ENCODE peak calls at places on chromosomes 16 and 17, in four cellular contexts. Y is CD8-positive, alpha-beta T cell; H is colonic mucosa; S is AG10803. L is an unnamed sample.

GRCh38 chr17:67980456-67980855 is 15.8 kb downstream of the C17orf58 start:
- DNase-seq in Y (no peak), S (no peak), H (peak), L (no peak)

GRCh38 chr16:88387941-88388627 is 5.3 kb downstream of the ZNF469 start:
- DNase-seq in H (peak), Y (no peak), S (peak), L (no peak)

GRCh38 chr17:20908373-20909273 is 134.2 kb downstream of the USP22 start:
- DNase-seq in Y (peak), S (peak), H (peak), L (peak)

GRCh38 chr16:83963277-83964119 is 4.5 kb upstream of the NECAB2 start:
- DNase-seq in H (no peak), Y (no peak), S (no peak), L (no peak)

GRCh38 chr17:27306276-27306820 is 12.4 kb downstream of the WSB1 start:
- DNase-seq in H (no peak), Y (no peak), S (no peak), L (no peak)

GRCh38 chr16:23148166-23148512 is 1.1 kb downstream of the USP31 start:
- DNase-seq in Y (no peak), H (no peak), S (no peak), L (no peak)

GRCh38 chr17:44354582-44355309 is 8.9 kb downstream of the FAM171A2 start:
- DNase-seq in Y (peak), S (no peak), H (peak), L (no peak)

GRCh38 chr16:48152226-48152625 is 3.6 kb downstream of the ABCC12 start:
- DNase-seq in H (no peak), Y (no peak), S (no peak), L (no peak)

GRCh38 chr17:34670618-34671017 is 91.2 kb downstream of the TMEM132E start:
- DNase-seq in Y (no peak), S (no peak), H (no peak), L (no peak)

GRCh38 chr17:72075995-72076677 is 44.7 kb upstream of the SOX9 start:
- DNase-seq in Y (no peak), H (no peak), S (no peak), L (no peak)

GRCh38 chr16:28569968-28570752 is 16.4 kb downstream of the SGF29 start:
- DNase-seq in Y (no peak), S (no peak), H (no peak), L (no peak)

GRCh38 chr17:76841776-76842405 is 26.3 kb upstream of the MGAT5B start:
- DNase-seq in Y (no peak), S (no peak), H (no peak), L (no peak)

GRCh38 chr17:81687770-81688541 is 4.1 kb downstream of the HGS start:
- DNase-seq in S (no peak), Y (no peak), H (no peak), L (no peak)

GRCh38 chr17:82436601-82437324 is 13.8 kb downstream of the CYBC1 start:
- DNase-seq in S (no peak), Y (no peak), H (no peak), L (no peak)

DNA sequence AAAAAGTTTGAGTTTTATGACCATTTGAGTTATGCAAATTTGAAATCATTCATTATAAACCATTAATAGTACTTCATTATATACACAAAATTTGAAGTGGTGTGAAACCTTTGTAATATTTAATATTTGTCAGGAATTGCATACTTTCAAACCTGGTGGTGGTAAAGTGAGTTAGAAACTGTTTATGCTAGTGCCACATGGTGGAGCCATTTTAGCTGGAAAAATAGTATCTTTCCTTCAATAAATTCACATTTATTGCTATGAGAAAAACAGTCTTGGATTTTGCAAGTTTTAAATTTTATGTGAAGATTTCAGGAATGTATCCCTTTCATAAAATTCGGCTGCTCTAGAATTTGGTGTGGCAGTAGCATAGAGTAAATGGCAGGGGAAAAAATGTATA is 7.3 kb upstream of the BLMH start:
- DNase-seq in H (no peak), Y (no peak), S (no peak), L (peak)
- TF ChIP-seq CTCF in H (no peak), Y (no peak), S (peak), L (peak)

GRCh38 chr17:36863131-36863530 is 74.1 kb upstream of the LHX1 start:
- DNase-seq in Y (no peak), S (no peak), H (no peak), L (no peak)
- TF ChIP-seq CTCF in Y (no peak), S (no peak), H (no peak), L (no peak)

GRCh38 chr17:78422267-78422605 is 43.8 kb downstream of the PGS1 start:
- DNase-seq in S (no peak), H (no peak), Y (no peak), L (no peak)
- TF ChIP-seq CTCF in S (no peak), H (no peak), Y (no peak), L (no peak)

GRCh38 chr16:82748026-82748425 is 121.3 kb downstream of the CDH13 start:
- DNase-seq in Y (no peak), S (peak), H (no peak), L (peak)
- TF ChIP-seq CTCF in Y (no peak), S (peak), H (no peak), L (peak)

DNA sequence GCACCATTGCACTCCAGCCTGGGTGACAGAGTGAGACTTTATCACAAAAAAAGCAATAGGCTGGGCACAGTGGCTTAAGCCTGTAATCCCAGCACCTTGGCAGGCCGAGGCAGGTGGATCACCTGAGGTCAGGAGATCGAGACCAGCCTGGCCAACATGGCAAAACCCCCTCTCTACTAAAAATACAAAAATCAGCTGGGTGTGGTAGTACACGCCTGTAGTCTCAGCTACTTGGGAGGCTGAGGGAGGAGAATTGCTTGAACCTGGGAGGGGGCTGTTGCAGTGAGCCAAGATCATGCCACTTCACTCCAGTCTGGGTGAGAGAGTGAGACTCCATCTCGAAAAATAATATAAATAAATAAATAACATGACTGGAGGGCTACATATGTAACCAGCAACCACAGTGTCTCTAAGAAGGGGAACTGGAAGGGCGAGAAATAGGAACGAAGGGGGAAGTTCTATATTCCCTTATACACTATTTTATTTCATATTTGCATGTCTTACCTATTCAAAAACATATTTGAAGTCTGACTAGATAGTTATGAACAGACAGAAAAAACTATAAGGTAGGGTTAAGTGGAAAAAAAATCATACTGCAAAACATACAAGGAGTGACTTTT is 25.9 kb downstream of the MYH11 start:
- DNase-seq in S (no peak), Y (no peak), H (no peak), L (no peak)
- TF ChIP-seq CTCF in S (no peak), Y (no peak), H (no peak), L (no peak)

GRCh38 chr17:7147772-7148171 is 31.4 kb downstream of the ASGR1 start:
- DNase-seq in S (no peak), Y (no peak), H (no peak), L (no peak)
- TF ChIP-seq CTCF in S (no peak), Y (no peak), H (no peak), L (no peak)

L was measured in choroid plexus epithelial cell.